ENCODE peak calls at places on chromosomes 5 and 9, in nine cellular contexts. M is gastrocnemius medialis, H is AG10803, W is AG04450, G is right atrium auricular region, K is upper lobe of right lung, F is fibroblast of the aortic adventitia, P is colonic mucosa, C is heart right ventricle. J is an unnamed sample.

GRCh38 chr9:77816641-77817341 is 168.7 kb upstream of the GNA14 start:
- DNase-seq in F (peak; percentile 52), W (no peak), G (no peak), P (no peak), H (peak; percentile 32), C (no peak), M (no peak), K (no peak), J (no peak)

GRCh38 chr9:95510610-95511231 is 6.0 kb downstream of the PTCH1 start:
- DNase-seq in K (peak; percentile 95), W (peak; percentile 89), M (peak; percentile 88), G (peak; percentile 89), C (peak; percentile 88), H (peak; percentile 97), P (peak; percentile 88), F (peak; percentile 92), J (peak; percentile 61)

GRCh38 chr5:143341807-143342570 is 61.5 kb downstream of the NR3C1 start:
- DNase-seq in W (no peak), G (no peak), C (no peak), P (no peak), K (no peak), F (peak; percentile 83), H (peak; percentile 64), M (no peak), J (peak; percentile 35)

GRCh38 chr9:36401897-36402480 is 1.9 kb upstream of the RNF38 start:
- DNase-seq in K (no peak), G (no peak), F (no peak), H (no peak), W (no peak), M (no peak), C (no peak), P (no peak), J (no peak)

GRCh38 chr9:124511426-124511840 is 4.2 kb upstream of the NR5A1 start:
- DNase-seq in P (no peak), G (no peak), M (no peak), H (no peak), F (no peak), K (no peak), W (no peak), C (no peak), J (no peak)

GRCh38 chr5:179768326-179769085 is 25.3 kb upstream of the LTC4S start:
- DNase-seq in C (no peak), K (no peak), W (no peak), G (no peak), F (no peak), M (no peak), H (no peak), P (no peak), J (no peak)

GRCh38 chr5:71529682-71530081 is 57.5 kb upstream of the MCCC2 start:
- DNase-seq in F (no peak), W (no peak), C (no peak), H (no peak), P (no peak), K (no peak), G (no peak), M (no peak), J (no peak)

GRCh38 chr5:143315214-143315613 is 88.3 kb downstream of the NR3C1 start:
- DNase-seq in M (no peak), P (no peak), W (no peak), C (no peak), F (no peak), K (no peak), G (no peak), H (no peak), J (no peak)

GRCh38 chr5:11038772-11039171 is 277.7 kb upstream of the DAP start:
- DNase-seq in G (no peak), W (no peak), K (no peak), F (no peak), M (no peak), C (no peak), H (no peak), P (no peak), J (no peak)

GRCh38 chr5:11037080-11037479 is 276.0 kb upstream of the DAP start:
- DNase-seq in F (no peak), H (no peak), G (no peak), W (no peak), P (no peak), K (no peak), C (no peak), M (no peak), J (no peak)

GRCh38 chr5:11040345-11040744 is 279.3 kb upstream of the DAP start:
- DNase-seq in P (no peak), G (no peak), F (no peak), K (no peak), W (no peak), C (no peak), M (no peak), H (no peak), J (no peak)

DNA sequence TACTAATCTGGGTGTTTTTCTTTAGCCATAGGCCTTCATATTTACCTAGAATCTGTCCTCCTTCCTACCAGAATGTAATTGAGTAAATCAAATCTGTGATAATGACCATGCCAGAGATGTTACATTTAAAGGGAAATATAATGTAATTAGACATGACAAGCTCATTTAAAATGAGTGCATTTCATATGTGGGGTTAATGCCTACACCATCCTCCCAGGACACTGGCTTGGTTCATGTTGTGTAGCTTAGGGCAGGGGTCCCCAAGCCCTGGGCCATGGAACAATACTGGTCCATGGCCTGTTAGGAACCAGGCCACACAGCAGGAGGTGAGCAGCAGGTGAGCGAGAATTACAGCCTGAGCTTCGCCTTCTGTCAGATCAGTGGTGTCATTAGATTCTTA is 276.9 kb upstream of the DAP start:
- DNase-seq in W (no peak), K (no peak), C (no peak), P (no peak), F (no peak), M (no peak), H (no peak), G (no peak), J (no peak)
- TF ChIP-seq CTCF in W (no peak), K (no peak), C (no peak), P (no peak), F (no peak), M (no peak), H (no peak), G (no peak), J (no peak)

GRCh38 chr5:14266171-14266570 is 123.0 kb downstream of the TRIO start:
- DNase-seq in K (no peak), H (peak; percentile 47), C (no peak), G (no peak), W (no peak), F (no peak), P (no peak), M (no peak), J (no peak)
- H3K4me3 ChIP-seq in K (no peak overlapping the region), H (no peak overlapping the region), C (no peak overlapping the region), G (no peak overlapping the region), W (no peak overlapping the region), F (no peak overlapping the region), P (no peak overlapping the region), M (no peak overlapping the region), J (no peak overlapping the region)

DNA sequence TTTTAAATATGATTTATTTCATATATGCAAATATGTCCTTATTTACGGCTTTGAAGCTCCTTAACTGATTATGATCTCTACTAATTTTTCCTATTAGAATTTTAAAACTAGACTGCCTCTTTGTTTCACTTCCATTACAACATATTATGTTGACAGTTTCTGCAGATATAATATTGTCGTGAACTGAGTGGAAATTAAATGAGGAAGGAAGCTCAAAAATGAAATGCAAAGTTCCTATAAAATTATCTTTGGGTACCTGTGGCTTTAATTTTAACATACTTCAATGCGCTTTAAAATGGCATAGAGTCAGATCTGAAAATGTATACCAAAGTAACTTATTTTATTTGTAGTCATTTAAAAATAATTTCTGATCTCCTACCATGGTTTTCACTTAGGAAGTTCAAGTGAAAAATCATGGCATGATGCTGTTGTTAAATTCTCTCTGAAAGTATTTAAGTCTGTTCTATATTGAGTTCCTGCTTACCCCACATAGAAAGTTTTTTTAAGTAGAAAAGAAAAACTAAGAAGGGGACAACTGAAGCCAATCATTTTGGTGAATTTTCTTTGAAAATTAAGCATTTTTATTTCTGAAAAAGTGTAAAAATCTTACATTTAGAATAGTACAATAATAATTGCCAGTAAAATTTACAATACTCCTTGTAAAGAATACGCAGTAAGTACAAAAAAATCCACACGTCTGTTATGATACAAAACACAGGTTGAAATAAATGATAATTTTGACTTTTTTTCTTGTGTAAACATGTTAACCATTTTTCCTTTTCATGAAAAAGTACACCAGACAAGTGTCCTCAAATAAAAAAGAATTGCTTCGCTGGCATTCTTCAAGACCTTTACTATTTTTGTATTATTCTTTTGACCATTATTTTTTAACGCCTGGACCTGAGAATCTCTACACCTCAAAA is 2.6 kb downstream of the FOXD1 start:
- DNase-seq in K (no peak), M (no peak), W (no peak), H (no peak), F (peak; percentile 39), P (no peak), C (no peak), G (no peak), J (no peak)
- TF ChIP-seq CTCF in K (no peak), M (no peak), W (no peak), H (no peak), F (no peak), P (no peak), C (no peak), G (no peak), J (no peak)

GRCh38 chr5:38465702-38466443 is 90.6 kb downstream of the LIFR start:
- DNase-seq in P (no peak), K (no peak), H (no peak), F (no peak), C (no peak), W (no peak), G (no peak), M (no peak), J (no peak)

GRCh38 chr5:38468202-38468656 is 88.2 kb downstream of the LIFR start:
- DNase-seq in G (no peak), H (peak; percentile 93), W (peak; percentile 85), C (no peak), F (peak; percentile 91), P (no peak), K (no peak), M (peak; percentile 92), J (no peak)

GRCh38 chr5:38466444-38467189 is 89.8 kb downstream of the LIFR start:
- DNase-seq in K (peak; percentile 80), M (peak; percentile 99), W (no peak), C (peak; percentile 74), H (peak; percentile 60), P (peak; percentile 61), G (peak; percentile 87), F (peak; percentile 58), J (no peak)

GRCh38 chr5:38468978-38469706 is 87.3 kb downstream of the LIFR start:
- DNase-seq in M (peak; percentile 88), W (no peak), C (peak; percentile 70), G (no peak), K (no peak), P (no peak), H (no peak), F (peak; percentile 28), J (no peak)

DNA sequence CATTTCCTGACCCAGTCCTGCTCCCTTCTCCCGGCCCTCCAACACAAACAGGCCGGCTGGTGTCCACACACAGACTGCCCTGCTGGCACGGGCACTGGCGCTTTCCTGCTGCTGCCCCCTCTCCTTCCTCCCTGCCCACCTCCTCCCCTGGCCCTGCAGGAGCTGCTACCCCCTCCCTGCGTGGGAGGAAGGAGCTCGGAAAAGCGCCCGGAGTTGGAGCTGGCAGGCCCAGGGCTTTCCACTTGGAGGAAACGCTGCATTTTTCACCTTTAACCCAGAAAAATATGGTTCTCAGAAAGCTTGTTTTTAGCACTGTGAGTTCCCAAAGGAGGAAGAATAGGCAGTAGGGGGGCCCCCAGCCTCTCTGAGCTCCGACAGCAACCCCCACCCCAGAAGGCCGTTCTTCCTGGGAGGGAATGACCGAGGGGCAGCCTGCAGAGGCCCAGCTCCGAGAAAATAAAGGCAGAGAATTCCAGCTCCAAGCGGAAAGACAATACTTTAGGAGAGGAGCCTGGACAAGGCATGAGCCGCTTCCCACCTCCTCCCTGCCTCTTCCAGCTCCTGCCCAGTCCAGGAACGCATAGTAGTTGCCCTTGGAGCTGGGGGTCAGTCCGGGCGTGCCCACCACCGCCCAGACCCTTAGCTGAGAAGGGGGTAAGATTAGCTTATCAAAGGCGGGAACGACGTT is 88.9 kb downstream of the LIFR start:
- DNase-seq in G (no peak), F (peak; percentile 67), K (peak; percentile 75), W (no peak), P (no peak), H (peak; percentile 55), M (peak; percentile 47), C (peak; percentile 53), J (no peak)
- H3K4me3 ChIP-seq in G (no peak overlapping the region), F (no peak overlapping the region), K (no peak overlapping the region), W (peak overlapping the region; percentile 34), P (no peak overlapping the region), H (no peak overlapping the region), M (peak overlapping the region; percentile 51), C (no peak overlapping the region), J (no peak overlapping the region)